ENCODE peak calls at places on chromosomes 5 and 9, in six cellular contexts. X is spleen, W is right lobe of liver, E is body of pancreas, I is heart left ventricle, J is A549. G is an unnamed sample.

GRCh38 chr9:14383296-14383695 is 69.4 kb upstream of the NFIB start:
- DNase-seq in X (no peak), W (no peak), E (no peak), I (no peak), J (no peak), G (no peak)

GRCh38 chr9:114110180-114110579 is 11.1 kb upstream of the KIF12 start:
- DNase-seq in X (no peak), W (no peak), E (no peak), I (no peak), J (peak; percentile 68), G (no peak)

GRCh38 chr9:470041-470781 is 255.5 kb downstream of the DOCK8 start:
- DNase-seq in X (peak; percentile 94), W (peak; percentile 73), E (peak; percentile 89), I (peak; percentile 92), J (peak; percentile 79), G (peak; percentile 82)

GRCh38 chr5:665956-666711 is 27.0 kb downstream of the TPPP start:
- DNase-seq in X (peak; percentile 74), W (no peak), E (no peak), I (no peak), J (no peak), G (no peak)

GRCh38 chr5:28807230-28807629 is 1768.8 kb upstream of the CDH9 start:
- DNase-seq in X (no peak), W (no peak), E (no peak), I (no peak), J (peak; percentile 8), G (no peak)

GRCh38 chr5:77444356-77444755 is 47.8 kb downstream of the WDR41 start:
- DNase-seq in X (no peak), W (no peak), E (no peak), I (no peak), J (no peak), G (no peak)

GRCh38 chr5:143657814-143658395 is 154.1 kb upstream of the HMHB1 start:
- DNase-seq in X (no peak), W (no peak), E (no peak), I (no peak), J (peak; percentile 48), G (no peak)

GRCh38 chr9:6930827-6931226 is 173.1 kb downstream of the KDM4C start:
- DNase-seq in X (no peak), W (no peak), E (no peak), I (no peak), J (no peak), G (no peak)

GRCh38 chr9:73133042-73133651 is 18.5 kb upstream of the ANXA1 start:
- DNase-seq in X (no peak), W (no peak), E (no peak), I (no peak), J (no peak), G (no peak)

GRCh38 chr9:73133921-73134407 is 17.7 kb upstream of the ANXA1 start:
- DNase-seq in X (no peak), W (no peak), E (no peak), I (no peak), J (peak; percentile 95), G (no peak)

GRCh38 chr9:73131376-73131775 is 20.3 kb upstream of the ANXA1 start:
- DNase-seq in X (no peak), W (no peak), E (no peak), I (no peak), J (no peak), G (no peak)

GRCh38 chr9:73129941-73130695 is 21.5 kb upstream of the ANXA1 start:
- DNase-seq in X (no peak), W (no peak), E (no peak), I (no peak), J (no peak), G (no peak)

GRCh38 chr9:73132034-73132776 is 19.5 kb upstream of the ANXA1 start:
- DNase-seq in X (peak; percentile 89), W (peak; percentile 64), E (peak; percentile 57), I (peak; percentile 78), J (peak; percentile 86), G (peak; percentile 66)
- TF ChIP-seq POLR2A in X (no peak), W (no peak), E (no peak), I (no peak), J (no peak), G (peak; percentile 33)

GRCh38 chr5:2131196-2131595 is 248.5 kb upstream of the IRX4 start:
- DNase-seq in X (peak; percentile 57), W (no peak), E (no peak), I (no peak), J (peak; percentile 18), G (no peak)

GRCh38 chr5:2129581-2130272 is 247.0 kb upstream of the IRX4 start:
- DNase-seq in X (no peak), W (no peak), E (no peak), I (no peak), J (no peak), G (no peak)

GRCh38 chr5:2130361-2130760 is 247.6 kb upstream of the IRX4 start:
- DNase-seq in X (no peak), W (no peak), E (no peak), I (no peak), J (no peak), G (no peak)

GRCh38 chr5:2126512-2126911 is 243.8 kb upstream of the IRX4 start:
- DNase-seq in X (no peak), W (no peak), E (no peak), I (no peak), J (no peak), G (no peak)

GRCh38 chr5:2128696-2129340 is 246.1 kb upstream of the IRX4 start:
- DNase-seq in X (no peak), W (no peak), E (no peak), I (no peak), J (no peak), G (no peak)
- H3K4me1 ChIP-seq in X (no peaks in the 10 kb centered on the region), W (no peaks in the 10 kb centered on the region), E (no peaks in the 10 kb centered on the region), I (no peaks in the 10 kb centered on the region), J (no peaks in the 10 kb centered on the region), G (no peaks in the 10 kb centered on the region)

GRCh38 chr9:75651709-75652108 is 238.8 kb upstream of the PCSK5 start:
- DNase-seq in X (no peak), W (no peak), E (no peak), I (no peak), J (no peak), G (no peak)
- TF ChIP-seq POLR2A in X (no peak), W (no peak), E (no peak), I (no peak), J (no peak), G (no peak)

GRCh38 chr5:126464959-126465358 is 41.8 kb downstream of the GRAMD2B start:
- DNase-seq in X (no peak), W (no peak), E (peak; percentile 28), I (no peak), J (no peak), G (no peak)
- H3K4me1 ChIP-seq in X (peaks cover 18% of the 10 kb centered on the region), W (peaks cover 35% of the 10 kb centered on the region), E (peaks cover 12% of the 10 kb centered on the region), I (peaks cover 26% of the 10 kb centered on the region), J (no peaks in the 10 kb centered on the region), G (peaks cover 9% of the 10 kb centered on the region)

GRCh38 chr9:125141251-125141650 is 2.1 kb downstream of the SCAI start:
- DNase-seq in X (no peak), W (no peak), E (no peak), I (no peak), J (no peak), G (no peak)

GRCh38 chr9:125142560-125143376 is 560 bp downstream of the SCAI start:
- DNase-seq in X (peak; percentile 85), W (peak; percentile 63), E (no peak), I (peak; percentile 66), J (no peak), G (no peak)

GRCh38 chr9:125141751-125142150 is 1.6 kb downstream of the SCAI start:
- DNase-seq in X (no peak), W (no peak), E (no peak), I (no peak), J (no peak), G (no peak)

GRCh38 chr9:125145425-125145824 is 2.1 kb upstream of the SCAI start:
- DNase-seq in X (no peak), W (no peak), E (no peak), I (no peak), J (no peak), G (no peak)

DNA sequence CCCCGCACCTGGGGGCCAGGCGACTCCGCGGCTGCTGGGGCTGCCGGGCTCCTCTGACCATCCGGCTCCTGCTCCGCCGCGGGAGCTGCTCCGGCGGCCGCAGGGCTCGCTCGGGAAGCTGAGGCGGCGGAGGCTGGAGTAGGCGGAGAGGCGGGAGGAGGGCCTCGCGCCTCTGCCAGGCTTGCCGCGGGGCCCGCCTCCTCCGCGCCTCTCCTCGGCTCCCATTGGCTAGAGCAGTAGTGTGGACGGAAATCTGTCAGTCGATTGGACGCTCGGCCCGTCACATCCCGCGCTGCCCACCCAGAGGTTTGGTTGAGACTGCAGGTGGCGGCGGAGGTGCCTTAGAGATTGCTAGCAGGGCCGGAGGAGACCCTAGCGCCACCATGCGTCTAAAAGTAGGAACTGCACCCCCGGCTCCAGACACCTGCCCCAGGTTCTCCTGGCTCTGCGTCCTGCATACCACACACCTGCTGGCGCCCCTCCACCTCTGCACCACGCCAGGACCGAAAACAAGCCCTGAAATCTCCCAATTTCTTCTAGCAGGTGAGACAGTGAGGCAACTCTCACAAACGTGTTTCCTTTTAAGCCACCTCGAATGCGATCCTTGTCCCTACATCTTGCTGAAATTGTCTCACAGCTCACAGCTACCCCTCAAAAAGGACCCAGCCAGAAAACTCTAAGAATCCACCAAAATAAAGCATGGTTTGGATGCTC is at the start of gene SCAI:
- DNase-seq in X (peak; percentile 99), W (peak; percentile 99), E (peak; percentile 99), I (peak; percentile 99), J (peak; percentile 99), G (peak; percentile 99)
- TF ChIP-seq POLR2A in X (peak; percentile 66), W (peak; percentile 48), E (peak; percentile 33), I (no peak), J (peak; percentile 55), G (no peak)

DNA sequence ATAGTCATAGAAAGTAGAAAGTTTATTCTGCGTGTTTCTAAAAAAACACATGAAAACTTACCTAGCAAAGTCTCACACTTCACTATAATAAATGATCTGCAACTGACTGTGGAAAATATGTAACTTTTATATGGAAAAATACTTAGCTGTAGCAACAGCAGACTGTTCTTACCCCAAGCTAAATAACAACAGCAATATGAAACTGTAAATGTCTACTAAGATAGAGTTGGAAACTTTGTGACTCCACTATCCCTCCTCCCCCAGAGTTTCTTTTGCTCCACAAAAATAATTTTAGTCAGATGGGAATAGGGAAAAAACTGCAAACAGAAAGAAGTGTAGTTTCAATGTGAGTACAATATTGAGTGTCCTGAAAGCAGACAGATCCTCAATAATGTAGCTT is 21.0 kb downstream of the MLLT3 start:
- DNase-seq in X (no peak), W (no peak), E (no peak), I (no peak), J (no peak), G (no peak)
- H3K4me1 ChIP-seq in X (peaks cover 39% of the 10 kb centered on the region), W (no peaks in the 10 kb centered on the region), E (peaks cover 12% of the 10 kb centered on the region), I (peaks cover 61% of the 10 kb centered on the region), J (peaks cover 47% of the 10 kb centered on the region), G (no peaks in the 10 kb centered on the region)

GRCh38 chr5:16457451-16457850 is 8.1 kb downstream of the ZNF622 start:
- DNase-seq in X (no peak), W (no peak), E (no peak), I (no peak), J (no peak), G (no peak)
- TF ChIP-seq POLR2A in X (no peak), W (no peak), E (no peak), I (no peak), J (no peak), G (no peak)

DNA sequence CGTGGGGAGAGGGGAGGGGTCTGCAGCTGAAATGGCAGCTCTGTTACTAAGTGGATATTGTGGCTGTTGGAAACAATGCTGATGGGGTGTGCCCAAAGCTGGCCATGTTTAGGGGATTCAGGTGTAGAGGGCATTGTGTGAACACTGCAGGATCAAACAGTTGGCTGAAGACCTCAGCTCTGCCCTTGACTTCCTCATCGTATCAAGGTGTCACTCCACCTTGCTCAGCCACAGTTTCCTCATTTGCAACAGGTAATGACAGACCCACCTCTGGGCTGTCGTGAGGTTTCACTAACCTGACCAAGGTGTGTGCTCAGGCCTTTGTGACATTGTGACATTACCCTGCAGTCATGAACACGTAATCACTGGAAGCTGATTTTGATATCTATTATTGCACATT is 111.9 kb downstream of the ICE1 start:
- DNase-seq in X (no peak), W (no peak), E (no peak), I (no peak), J (no peak), G (no peak)
- H3K4me1 ChIP-seq in X (no peaks in the 10 kb centered on the region), W (no peaks in the 10 kb centered on the region), E (no peaks in the 10 kb centered on the region), I (no peaks in the 10 kb centered on the region), J (no peaks in the 10 kb centered on the region), G (no peaks in the 10 kb centered on the region)